ENCODE peak calls at places on chromosomes 7 and 10, in six cellular contexts. W is uterus, G is transverse colon, V is stomach, O is GM12891, M is heart left ventricle. N is an unnamed sample.

GRCh38 chr10:31509989-31510388 is 191.0 kb downstream of the ZEB1 start:
- DNase-seq in W (no peak), G (no peak), V (no peak), O (no peak), M (no peak), N (no peak)

GRCh38 chr10:110268442-110268841 is 36.3 kb downstream of the SMNDC1 start:
- DNase-seq in W (no peak), G (no peak), V (peak), O (no peak), M (peak), N (no peak)

GRCh38 chr7:158816271-158816670 is 13.0 kb downstream of the ESYT2 start:
- DNase-seq in W (no peak), G (no peak), V (no peak), O (no peak), M (no peak), N (no peak)

GRCh38 chr7:100519580-100519979 is 19.4 kb upstream of the AGFG2 start:
- DNase-seq in W (no peak), G (no peak), V (no peak), O (no peak), M (no peak), N (no peak)

GRCh38 chr7:80127412-80128150 is 7.0 kb upstream of the GNAI1 start:
- DNase-seq in W (no peak), G (no peak), V (no peak), O (no peak), M (no peak), N (no peak)

GRCh38 chr7:36723951-36724664 is at the start of gene AOAH:
- DNase-seq in W (no peak), G (peak), V (peak), O (peak), M (peak), N (no peak)

GRCh38 chr10:86401588-86402282 is 35.1 kb upstream of the GRID1 start:
- DNase-seq in W (peak), G (peak), V (no peak), O (no peak), M (no peak), N (peak)

GRCh38 chr7:71942115-71942514 is 470.0 kb downstream of the CALN1 start:
- DNase-seq in W (no peak), G (no peak), V (no peak), O (no peak), M (no peak), N (no peak)

GRCh38 chr7:144416341-144416740 is 12.8 kb upstream of the NOBOX start:
- DNase-seq in W (no peak), G (no peak), V (no peak), O (no peak), M (no peak), N (no peak)

GRCh38 chr10:123597676-123598075 is 68.5 kb upstream of the GPR26 start:
- DNase-seq in W (no peak), G (no peak), V (no peak), O (no peak), M (no peak), N (no peak)

GRCh38 chr7:1254281-1255082 is 21.8 kb downstream of the UNCX start:
- DNase-seq in W (no peak), G (no peak), V (no peak), O (no peak), M (no peak), N (no peak)

GRCh38 chr10:32348297-32349198 is 1.6 kb upstream of the EPC1 start:
- DNase-seq in W (no peak), G (no peak), V (no peak), O (no peak), M (no peak), N (no peak)

GRCh38 chr10:123009105-123009805 is 449 bp downstream of the ACADSB start:
- DNase-seq in W (peak), G (peak), V (peak), O (peak), M (no peak), N (peak)

GRCh38 chr10:122085423-122085911 is 96.5 kb downstream of the TACC2 start:
- DNase-seq in W (no peak), G (no peak), V (no peak), O (no peak), M (no peak), N (no peak)

GRCh38 chr10:48495282-48496045 is 109.4 kb downstream of the ARHGAP22 start:
- DNase-seq in W (no peak), G (no peak), V (peak), O (no peak), M (no peak), N (no peak)

GRCh38 chr7:23249486-23249885 is 2.9 kb downstream of the GPNMB start:
- DNase-seq in W (no peak), G (no peak), V (no peak), O (no peak), M (no peak), N (no peak)

GRCh38 chr7:23247101-23247601 is 576 bp downstream of the GPNMB start:
- DNase-seq in W (no peak), G (no peak), V (no peak), O (no peak), M (no peak), N (no peak)

GRCh38 chr7:23244335-23244635 is 2.3 kb upstream of the GPNMB start:
- DNase-seq in W (no peak), G (no peak), V (no peak), O (no peak), M (no peak), N (no peak)

GRCh38 chr7:23247602-23248335 is 1.2 kb downstream of the GPNMB start:
- DNase-seq in W (peak), G (peak), V (no peak), O (peak), M (peak), N (no peak)

GRCh38 chr7:23246540-23246939 is at the start of gene GPNMB:
- DNase-seq in W (peak), G (peak), V (no peak), O (no peak), M (peak), N (no peak)
- TF ChIP-seq POLR2A in W (peak), G (peak), V (no peak), O (no peak), M (no peak), N (peak)

GRCh38 chr10:80079312-80079613 is 798 bp downstream of the TMEM254 start:
- DNase-seq in W (no peak), G (no peak), V (no peak), O (no peak), M (no peak), N (no peak)
- TF ChIP-seq POLR2A in W (no peak), G (no peak), V (no peak), O (no peak), M (no peak), N (no peak)

GRCh38 chr10:77637474-77637985 is at the start of gene KCNMA1:
- DNase-seq in W (peak), G (peak), V (no peak), O (no peak), M (no peak), N (no peak)
- TF ChIP-seq POLR2A in W (peak), G (no peak), V (no peak), O (no peak), M (no peak), N (no peak)

DNA sequence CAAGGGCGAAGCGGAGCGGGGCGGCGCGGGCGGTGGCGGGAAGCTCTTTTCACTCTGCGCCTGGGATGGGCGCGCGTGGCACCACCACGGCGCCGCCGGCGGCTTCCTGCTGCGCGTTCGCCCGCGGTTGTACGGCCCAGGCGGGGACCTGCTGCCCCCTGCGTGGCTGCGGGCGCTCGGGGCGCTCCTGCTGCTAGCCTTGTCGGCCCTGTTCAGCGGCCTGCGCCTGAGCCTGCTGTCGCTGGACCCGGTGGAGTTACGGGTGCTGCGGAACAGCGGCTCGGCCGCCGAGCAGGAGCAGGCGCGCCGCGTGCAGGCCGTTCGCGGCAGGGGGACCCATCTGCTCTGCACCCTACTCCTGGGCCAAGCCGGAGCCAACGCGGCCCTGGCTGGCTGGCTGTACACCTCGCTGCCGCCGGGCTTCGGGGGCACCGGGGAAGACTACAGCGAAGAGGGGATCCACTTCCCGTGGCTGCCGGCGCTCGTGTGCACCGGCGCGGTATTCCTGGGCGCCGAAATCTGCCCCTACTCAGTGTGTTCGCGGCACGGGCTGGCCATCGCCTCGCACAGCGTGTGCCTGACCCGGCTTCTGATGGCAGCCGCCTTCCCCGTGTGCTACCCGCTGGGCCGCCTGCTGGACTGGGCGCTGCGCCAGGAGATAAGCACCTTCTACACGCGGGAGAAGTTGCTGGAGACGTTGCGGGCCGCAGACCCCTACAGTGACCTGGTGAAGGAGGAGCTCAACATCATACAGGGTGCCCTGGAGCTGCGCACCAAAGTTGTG is 927 bp downstream of the CNNM1 start:
- DNase-seq in W (no peak), G (no peak), V (peak), O (peak), M (no peak), N (no peak)
- TF ChIP-seq POLR2A in W (no peak), G (no peak), V (no peak), O (no peak), M (no peak), N (no peak)

DNA sequence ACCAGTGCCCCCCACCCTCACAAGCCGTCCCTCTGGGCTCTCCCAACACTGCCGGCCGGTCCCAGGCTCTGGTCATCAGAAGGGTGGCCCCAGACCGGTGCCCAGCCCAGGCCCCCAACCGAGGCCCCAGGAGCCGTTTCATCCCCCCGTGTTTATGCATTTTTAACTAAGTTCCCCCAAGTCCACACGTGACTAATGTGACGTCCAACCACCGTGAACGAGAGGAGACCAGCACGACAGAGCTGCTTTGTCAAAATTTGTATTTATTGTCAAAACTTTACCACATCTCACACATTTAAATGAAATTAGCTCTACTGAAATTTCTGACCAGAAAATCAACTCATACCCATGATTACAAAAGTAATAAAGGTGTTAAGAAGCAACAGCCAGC is 8.6 kb downstream of the VENTX start:
- DNase-seq in W (no peak), G (no peak), V (no peak), O (no peak), M (no peak), N (no peak)
- TF ChIP-seq POLR2A in W (no peak), G (no peak), V (no peak), O (no peak), M (no peak), N (no peak)

DNA sequence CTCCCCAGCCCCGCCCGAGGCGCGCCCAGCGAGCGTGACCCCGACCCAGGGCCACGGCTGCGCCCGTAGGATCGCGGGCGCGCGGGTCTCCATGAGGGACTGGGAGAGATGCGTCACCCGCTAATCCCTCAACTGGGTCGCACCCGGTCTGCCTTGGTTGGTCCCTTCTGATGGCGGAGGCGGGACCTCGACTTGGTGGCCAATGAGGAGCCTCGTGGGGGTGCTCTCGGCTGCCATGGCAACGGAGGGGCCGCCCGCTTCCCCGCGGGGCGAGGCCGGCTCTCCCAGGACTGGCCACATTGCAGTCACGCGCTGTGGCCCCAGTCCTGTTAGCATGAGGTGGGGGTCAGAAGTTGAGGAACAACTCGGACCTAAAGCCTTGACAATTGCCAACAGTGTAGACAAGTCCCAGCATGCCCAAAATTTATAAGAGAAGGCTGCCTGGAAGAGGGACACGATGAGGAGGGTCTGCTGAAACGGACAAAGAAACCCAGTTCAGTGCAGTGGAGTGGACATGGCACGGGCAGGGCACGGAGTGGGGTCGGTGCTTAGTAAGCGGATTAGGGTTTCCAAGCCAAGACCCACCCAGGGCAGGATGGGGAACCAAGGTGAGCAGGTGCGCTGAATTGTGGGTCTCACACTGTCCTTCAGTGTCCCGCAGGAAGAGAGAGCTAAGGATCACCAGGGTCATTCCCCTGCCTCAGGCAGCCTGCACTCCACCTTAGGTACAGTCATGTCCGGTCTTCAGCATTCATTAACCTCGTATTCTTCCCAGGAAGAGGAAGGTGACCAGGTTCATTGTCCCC is 24.4 kb downstream of the DDIT4 start:
- DNase-seq in W (peak), G (peak), V (peak), O (peak), M (peak), N (peak)
- TF ChIP-seq POLR2A in W (peak), G (peak), V (peak), O (peak), M (peak), N (peak)

GRCh38 chr10:100153239-100153840 is 32.5 kb downstream of the ERLIN1 start:
- DNase-seq in W (no peak), G (no peak), V (no peak), O (no peak), M (no peak), N (no peak)
- TF ChIP-seq POLR2A in W (no peak), G (no peak), V (no peak), O (no peak), M (no peak), N (no peak)